ENCODE peak calls at places on chromosomes 11 and 22, in four cellular contexts. V is K562, D is IMR-90, N is GM12878. X is an unnamed sample. For H3K4me1, the result is how much of the 10 kb centered on the place peaks cover.

GRCh38 chr11:19978668-19979518 is 181.4 kb downstream of the DBX1 start:
- DNase-seq in V (peak), N (peak), D (peak), X (peak)

GRCh38 chr22:33969052-33969451 is 48.8 kb upstream of the LARGE1 start:
- DNase-seq in D (no peak), V (no peak), N (no peak), X (no peak)

GRCh38 chr22:45903355-45904149 is 73.4 kb downstream of the WNT7B start:
- DNase-seq in D (peak), N (no peak), V (no peak), X (peak)

GRCh38 chr11:128491195-128491936 is 96.0 kb downstream of the ETS1 start:
- DNase-seq in V (no peak), N (no peak), D (no peak), X (no peak)

GRCh38 chr11:112279901-112280267 is 19.2 kb upstream of the PLET1 start:
- DNase-seq in V (peak), D (peak), N (peak), X (peak)

GRCh38 chr11:18065572-18065971 is 19.5 kb upstream of the TPH1 start:
- DNase-seq in D (no peak), V (no peak), N (no peak), X (no peak)

GRCh38 chr11:27786331-27786730 is 86.1 kb upstream of the BDNF start:
- DNase-seq in N (no peak), D (no peak), V (no peak), X (no peak)

GRCh38 chr22:50640857-50641647 is 13.1 kb upstream of the ARSA start:
- DNase-seq in D (no peak), N (no peak), V (no peak), X (no peak)

GRCh38 chr11:129894281-129895125 is 875 bp downstream of the NFRKB start:
- DNase-seq in D (peak), V (no peak), N (no peak), X (no peak)

GRCh38 chr11:70568504-70569172 is 170.3 kb downstream of the CTTN start:
- DNase-seq in D (peak), V (peak), N (no peak), X (no peak)

GRCh38 chr11:110830344-110831141 is 118.3 kb upstream of the ARHGAP20 start:
- DNase-seq in V (no peak), N (no peak), D (peak), X (no peak)

GRCh38 chr22:36768616-36769015 is 7.3 kb downstream of the IFT27 start:
- DNase-seq in D (no peak), V (no peak), N (no peak), X (no peak)

DNA sequence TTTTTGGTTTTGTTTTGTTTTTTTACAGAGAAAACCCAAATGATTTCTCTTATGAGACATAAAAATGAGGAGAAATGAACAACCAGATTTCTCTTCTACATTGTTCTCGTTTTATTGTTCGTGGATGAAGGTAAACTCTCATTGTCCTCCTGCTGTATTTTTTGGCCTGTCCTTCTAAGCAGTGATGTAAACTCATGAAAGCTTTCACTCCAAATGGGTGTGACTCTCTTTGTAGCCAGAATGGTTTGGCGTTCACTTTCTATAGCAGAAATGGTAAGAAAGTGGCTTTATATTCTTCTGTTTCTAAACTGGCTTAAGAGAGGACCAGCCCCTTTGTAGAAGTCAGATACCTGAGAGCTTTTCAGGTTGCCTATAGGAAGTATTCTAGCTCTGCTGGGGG is 15.5 kb upstream of the BMAL1 start:
- DNase-seq in N (no peak), D (no peak), V (no peak), X (peak)
- H3K4me1 ChIP-seq in N (under half), D (under half), V (under half), X (under half)

DNA sequence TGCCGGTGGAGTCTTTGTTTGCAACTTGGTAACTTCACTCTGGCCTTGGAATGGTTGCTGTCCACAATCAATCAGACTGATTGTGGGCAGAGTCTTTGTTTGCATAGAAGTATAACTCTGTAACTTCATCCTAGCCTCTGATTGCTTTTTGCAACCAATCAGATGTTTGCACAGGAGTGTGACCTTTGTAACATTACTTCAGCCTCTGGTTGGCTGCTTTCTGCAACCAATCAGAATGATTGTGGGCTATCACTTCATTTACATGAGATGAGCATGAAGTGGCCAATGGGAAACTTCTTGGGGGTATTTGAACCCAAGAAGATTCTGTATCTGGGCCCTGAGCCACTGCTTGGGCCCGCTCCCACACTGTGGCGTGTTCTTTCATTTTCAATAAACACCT is 79.6 kb upstream of the CLDN5 start:
- DNase-seq in D (no peak), N (no peak), V (peak), X (no peak)
- H2AFZ ChIP-seq in D (no peak), N (no peak), V (no peak), X (no peak)

DNA sequence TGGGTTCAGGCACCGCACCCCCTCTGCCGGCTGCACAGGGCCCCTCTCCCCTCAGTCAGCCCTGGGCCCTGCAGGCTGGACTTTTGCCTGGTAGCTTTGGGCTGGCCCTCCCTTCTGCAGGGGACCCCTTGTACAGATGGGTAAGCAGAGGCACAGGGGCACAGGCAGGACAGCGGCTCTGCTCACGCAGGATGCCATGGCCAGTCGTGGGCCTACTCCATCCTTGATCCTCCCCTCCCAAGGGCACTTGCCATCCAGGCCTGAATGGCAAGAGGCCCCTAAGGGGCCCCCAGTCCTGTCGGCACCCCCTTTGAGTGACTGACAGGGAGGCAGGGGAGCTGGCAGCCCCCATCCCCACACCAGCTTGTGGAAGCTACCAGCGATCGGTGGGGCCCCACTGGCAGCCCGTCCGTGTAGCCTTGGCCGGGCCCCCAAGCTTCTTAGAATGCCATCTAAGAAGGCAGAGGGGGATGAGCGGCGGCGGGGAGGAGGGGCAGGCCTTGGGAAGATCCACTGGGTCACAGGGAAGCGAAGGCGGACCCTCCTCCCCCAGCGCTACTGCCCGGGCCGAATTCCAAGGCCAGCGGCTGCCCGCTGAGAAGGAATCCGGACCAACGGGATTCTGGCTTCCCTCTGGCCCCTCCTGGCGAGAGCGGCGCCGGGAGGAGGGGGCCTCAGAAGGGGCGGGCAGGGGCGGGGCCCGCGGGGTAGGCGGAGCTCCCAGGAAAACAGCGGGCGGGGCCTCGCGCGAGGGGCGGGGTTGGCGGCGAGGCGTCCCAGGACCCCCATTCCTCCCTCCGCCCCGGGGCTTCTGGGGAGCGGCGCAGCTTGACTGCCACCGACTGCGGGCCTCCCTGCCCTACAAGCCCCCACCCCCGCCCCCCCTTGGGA is 6.8 kb upstream of the CHKA start:
- DNase-seq in N (no peak), D (peak), V (peak), X (peak)
- TF ChIP-seq FOS in N (no peak), D (no peak), V (no peak), X (no peak)

DNA sequence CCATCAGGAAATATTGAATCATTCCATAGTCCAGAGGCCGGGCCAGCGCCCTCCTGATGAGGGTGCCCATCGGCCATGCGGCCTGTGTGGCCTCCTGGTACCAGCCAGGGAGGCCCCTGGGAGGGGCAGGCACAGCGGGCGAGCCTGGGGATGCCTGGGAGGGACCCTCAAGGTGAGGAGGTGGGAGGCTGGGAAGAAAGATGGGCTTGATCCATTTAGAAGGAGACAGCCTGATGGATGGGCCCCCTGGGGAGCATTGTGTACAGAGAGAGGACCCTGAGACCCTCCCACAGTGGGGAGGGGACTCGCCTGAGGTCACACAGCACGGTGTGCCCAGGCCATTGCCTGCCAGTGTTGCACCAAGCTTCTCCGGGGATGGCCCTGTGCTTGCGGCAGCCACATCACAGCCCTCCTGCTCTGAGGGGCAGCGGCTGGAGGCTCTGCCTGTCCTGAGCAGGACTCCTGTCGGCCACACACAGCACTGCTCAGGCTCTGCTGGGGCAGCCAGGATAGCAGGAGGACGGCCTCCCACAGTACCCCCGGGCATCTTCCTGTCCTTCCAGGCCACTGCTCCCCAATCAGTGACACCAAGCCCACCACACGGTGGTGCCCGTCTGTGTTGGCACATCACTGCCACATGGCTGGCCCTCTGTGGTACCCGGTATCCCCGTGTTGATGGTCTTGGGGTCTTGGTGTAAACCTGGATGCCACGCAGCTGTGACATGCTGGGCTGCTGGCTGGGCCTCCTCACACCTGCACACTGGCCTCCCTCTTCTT is 290.0 kb downstream of the TBC1D22A start:
- DNase-seq in N (no peak), V (no peak), D (no peak), X (no peak)
- H3K4me1 ChIP-seq in N (under half), V (under half), D (under half), X (under half)

GRCh38 chr11:46003647-46004046 is 81.2 kb downstream of the LARGE2 start:
- DNase-seq in N (no peak), V (no peak), D (peak), X (no peak)
- H2AFZ ChIP-seq in N (no peak), V (no peak), D (no peak), X (no peak)

DNA sequence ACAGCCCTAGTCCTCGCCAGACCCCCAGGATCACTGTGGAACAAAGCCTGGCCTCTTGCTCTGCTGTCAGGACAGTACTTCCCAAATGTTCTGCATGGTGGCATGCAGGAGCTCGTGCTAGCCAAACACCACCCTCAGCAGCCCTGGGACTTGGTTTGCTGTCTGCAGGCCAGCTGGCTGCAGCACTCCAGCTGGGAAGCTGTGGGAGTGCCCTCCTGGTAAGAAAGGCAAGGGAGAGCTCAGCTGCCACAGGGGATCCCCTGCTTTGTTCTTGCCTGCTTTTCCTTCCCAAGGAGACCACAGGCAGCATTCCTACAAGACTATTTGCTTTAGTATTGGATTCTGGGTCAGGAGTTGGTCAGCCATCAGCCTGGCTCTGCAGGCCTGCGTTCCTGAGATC is 27.9 kb downstream of the TCIRG1 start:
- DNase-seq in N (no peak), V (no peak), D (no peak), X (no peak)
- TF ChIP-seq FOS in N (no peak), V (no peak), D (no peak), X (no peak)

GRCh38 chr11:15685311-15685710 is 570.6 kb downstream of the INSC start:
- DNase-seq in V (no peak), N (no peak), D (no peak), X (no peak)
- H3K4me1 ChIP-seq in V (under half), N (under half), D (under half), X (under half)

DNA sequence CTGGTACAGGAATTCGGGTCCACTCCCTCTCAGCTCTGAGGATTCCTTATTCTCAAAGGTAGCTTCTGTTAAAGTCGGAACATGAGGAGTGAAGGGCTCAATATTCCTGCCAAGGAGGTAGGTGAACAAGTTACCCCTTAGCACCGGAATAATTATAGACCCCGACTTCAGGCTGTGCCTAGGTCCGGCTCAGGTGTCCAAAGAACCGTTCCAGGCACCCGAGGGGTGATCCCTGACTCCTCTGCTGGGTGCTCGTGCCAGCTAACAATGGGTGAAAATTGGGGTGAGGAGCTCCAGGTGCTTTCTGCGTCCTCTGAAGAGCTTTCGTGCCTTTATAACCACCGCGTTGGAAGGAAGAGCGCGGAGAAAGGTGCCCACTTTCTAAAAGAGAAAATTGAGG is 445 bp downstream of the CYB561A3 start:
- DNase-seq in V (no peak), D (no peak), N (no peak), X (no peak)
- H2AFZ ChIP-seq in V (peak), D (peak), N (peak), X (peak)

GRCh38 chr22:43539572-43540533 is 128.0 kb downstream of the MPPED1 start:
- DNase-seq in V (no peak), N (no peak), D (no peak), X (no peak)
- TF ChIP-seq FOS in V (no peak), N (no peak), D (no peak), X (no peak)

GRCh38 chr11:76769645-76770586 is 13.2 kb upstream of the TSKU start:
- DNase-seq in D (peak), N (no peak), V (no peak), X (no peak)

GRCh38 chr11:76771446-76772099 is 11.6 kb upstream of the TSKU start:
- DNase-seq in N (no peak), V (no peak), D (no peak), X (no peak)

GRCh38 chr11:76769071-76769560 is 14.0 kb upstream of the TSKU start:
- DNase-seq in D (peak), V (no peak), N (no peak), X (no peak)

GRCh38 chr11:76772100-76772782 is 10.9 kb upstream of the TSKU start:
- DNase-seq in D (peak), N (no peak), V (no peak), X (peak)

GRCh38 chr11:76770642-76771445 is 12.3 kb upstream of the TSKU start:
- DNase-seq in N (no peak), V (no peak), D (peak), X (no peak)
- H3K4me1 ChIP-seq in N (under half), V (under half), D (under half), X (under half)

X was measured in endothelial cell of umbilical vein.